ENCODE peak calls at places on chromosomes 12 and 14, in six cellular contexts. C is uterus, Q is upper lobe of right lung, L is thyroid gland, K is PC-9, W is tibial nerve. D is an unnamed sample.

GRCh38 chr12:111192657-111193056 is 176.2 kb downstream of the PHETA1 start:
- DNase-seq in L (no peak), K (no peak), W (no peak), Q (no peak), C (no peak), D (no peak)

GRCh38 chr14:93115069-93115919 is 431 bp downstream of the ITPK1 start:
- DNase-seq in W (peak), K (peak), L (peak), C (peak), Q (peak), D (peak)

GRCh38 chr12:16530268-16530865 is 75.6 kb downstream of the LMO3 start:
- DNase-seq in C (no peak), W (no peak), K (no peak), Q (no peak), L (no peak), D (no peak)

GRCh38 chr12:124236651-124237050 is 58.2 kb upstream of the RFLNA start:
- DNase-seq in W (no peak), C (no peak), Q (no peak), L (no peak), K (no peak), D (no peak)

GRCh38 chr12:179131-179884 is 34.6 kb downstream of the SLC6A12 start:
- DNase-seq in L (peak), C (no peak), W (no peak), Q (no peak), K (no peak), D (no peak)

GRCh38 chr12:91367234-91367849 is 184.7 kb upstream of the DCN start:
- DNase-seq in Q (no peak), L (no peak), C (no peak), K (no peak), W (no peak), D (no peak)

GRCh38 chr14:76193696-76194095 is 42.0 kb downstream of the GPATCH2L start:
- DNase-seq in W (no peak), L (no peak), Q (no peak), C (no peak), K (no peak), D (no peak)

GRCh38 chr12:92144631-92145480 is 790 bp downstream of the BTG1 start:
- DNase-seq in Q (peak), L (peak), W (no peak), K (peak), C (peak), D (no peak)

GRCh38 chr12:109166371-109166770 is 50.0 kb downstream of the ACACB start:
- DNase-seq in W (no peak), Q (no peak), C (no peak), L (no peak), K (no peak), D (no peak)

GRCh38 chr14:101187816-101188570 is 284.5 kb upstream of the RTL1 start:
- DNase-seq in W (no peak), K (no peak), L (peak), Q (peak), C (peak), D (no peak)

GRCh38 chr12:8844665-8845064 is 22.2 kb downstream of the A2ML1 start:
- DNase-seq in L (peak), W (peak), C (peak), K (no peak), Q (no peak), D (no peak)

GRCh38 chr12:26948309-26948708 is 10.0 kb downstream of the FGFR1OP2 start:
- DNase-seq in K (no peak), C (no peak), W (no peak), Q (no peak), L (no peak), D (no peak)

GRCh38 chr14:90985601-90986242 is 74.7 kb downstream of the RPS6KA5 start:
- DNase-seq in C (no peak), L (no peak), W (no peak), K (no peak), Q (no peak), D (no peak)

GRCh38 chr14:71933026-71933587 is 878 bp downstream of the RGS6 start:
- DNase-seq in Q (no peak), K (no peak), W (peak), L (peak), C (no peak), D (no peak)

GRCh38 chr14:104929268-104930230 is 4.9 kb downstream of the PLD4 start:
- DNase-seq in K (no peak), L (peak), C (no peak), W (no peak), Q (peak), D (no peak)

GRCh38 chr12:58889557-58889956 is 30.7 kb downstream of the LRIG3 start:
- DNase-seq in Q (no peak), C (no peak), W (no peak), L (no peak), K (no peak), D (no peak)

GRCh38 chr12:118307069-118307954 is 65.4 kb downstream of the TAOK3 start:
- DNase-seq in W (no peak), C (peak), L (no peak), Q (no peak), K (peak), D (peak)

GRCh38 chr12:70540996-70541395 is 96.2 kb downstream of the PTPRB start:
- DNase-seq in K (no peak), W (no peak), L (no peak), C (no peak), Q (no peak), D (no peak)

GRCh38 chr14:24634158-24634557 is at the start of gene GZMB:
- DNase-seq in W (no peak), Q (no peak), K (no peak), L (no peak), C (no peak), D (no peak)

GRCh38 chr12:76547526-76547925 is 12.0 kb downstream of the OSBPL8 start:
- DNase-seq in Q (no peak), K (no peak), W (no peak), L (no peak), C (no peak), D (no peak)

GRCh38 chr14:95981939-95982338 is 57.2 kb upstream of the C14orf132 start:
- DNase-seq in C (no peak), W (no peak), L (no peak), Q (no peak), K (no peak), D (no peak)

GRCh38 chr14:74019743-74020142 is 594 bp downstream of the BBOF1 start:
- DNase-seq in W (peak), K (peak), C (no peak), Q (no peak), L (peak), D (no peak)

GRCh38 chr12:8034802-8035201 is 2.3 kb downstream of the FOXJ2 start:
- DNase-seq in L (no peak), Q (no peak), W (no peak), C (no peak), K (no peak), D (no peak)

GRCh38 chr12:14937689-14938088 is 648 bp downstream of the ERP27 start:
- DNase-seq in C (no peak), K (no peak), Q (no peak), L (no peak), W (no peak), D (no peak)

GRCh38 chr14:53865716-53866115 is 90.9 kb downstream of the BMP4 start:
- DNase-seq in C (no peak), W (no peak), K (no peak), L (no peak), Q (no peak), D (no peak)

GRCh38 chr14:35336171-35337073 is 44.2 kb downstream of the PSMA6 start:
- DNase-seq in K (peak), W (peak), Q (peak), C (peak), L (peak), D (no peak)

GRCh38 chr14:96304956-96305355 is 48.9 kb downstream of the BDKRB1 start:
- DNase-seq in C (no peak), L (no peak), W (no peak), Q (no peak), K (no peak), D (no peak)

GRCh38 chr12:103093499-103094106 is 136.1 kb downstream of the ASCL1 start:
- DNase-seq in W (no peak), K (no peak), C (no peak), Q (no peak), L (no peak), D (no peak)

GRCh38 chr14:74562515-74563232 is 49.4 kb downstream of the LTBP2 start:
- DNase-seq in C (no peak), K (no peak), L (peak), W (no peak), Q (no peak), D (no peak)

GRCh38 chr12:1936406-1937320 is 18.2 kb upstream of the CACNA2D4 start:
- DNase-seq in K (peak), Q (peak), C (peak), W (no peak), L (peak), D (no peak)

GRCh38 chr12:1939316-1939715 is 20.9 kb upstream of the CACNA2D4 start:
- DNase-seq in Q (no peak), C (no peak), W (no peak), L (no peak), K (no peak), D (no peak)

GRCh38 chr12:1935700-1936378 is 17.4 kb upstream of the CACNA2D4 start:
- DNase-seq in C (no peak), K (no peak), Q (peak), L (no peak), W (no peak), D (no peak)

GRCh38 chr12:1937481-1938224 is 19.2 kb upstream of the CACNA2D4 start:
- DNase-seq in K (no peak), Q (peak), C (no peak), W (no peak), L (no peak), D (no peak)

DNA sequence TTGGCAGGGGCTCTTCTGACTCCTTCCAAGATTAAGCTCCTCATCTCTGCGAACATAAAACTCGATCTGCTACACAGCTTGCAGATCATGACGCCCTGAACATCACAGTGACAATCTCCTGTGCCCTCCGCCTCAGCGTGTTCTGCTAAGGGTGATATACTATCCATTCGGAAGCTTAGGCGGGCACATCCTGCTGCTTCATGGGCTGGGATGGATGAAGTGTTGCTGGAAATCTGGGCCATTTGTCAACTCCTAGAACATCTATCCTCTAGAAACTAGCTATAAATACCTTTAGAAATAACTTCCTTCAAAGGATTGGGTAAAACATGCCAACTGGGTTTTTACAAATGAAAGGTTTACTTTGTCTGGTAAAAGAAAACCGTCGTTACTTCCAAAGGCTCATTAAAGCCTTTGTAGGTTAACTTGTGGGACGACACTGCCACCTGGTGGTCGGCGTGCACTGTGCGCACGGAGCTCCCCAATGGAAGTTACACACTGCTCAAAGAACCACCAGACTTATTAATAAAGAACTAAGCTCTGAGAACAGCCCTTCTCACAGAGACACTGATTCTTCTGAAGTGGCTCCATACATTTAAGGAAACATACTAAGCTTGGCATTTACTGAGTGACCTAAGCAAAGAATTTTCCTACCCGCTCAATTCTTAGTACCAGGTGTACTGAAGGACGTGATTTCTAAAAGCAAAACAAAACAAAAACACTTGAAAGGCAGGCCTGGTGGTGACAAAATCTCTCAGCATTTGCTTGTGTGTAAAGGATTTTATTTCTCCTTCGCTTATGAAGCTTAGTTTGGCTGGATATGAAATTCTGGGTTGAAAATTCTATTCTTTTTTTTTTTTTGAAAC is 21.5 kb upstream of the CACNA2D4 start:
- DNase-seq in W (peak), K (peak), Q (peak), C (peak), L (peak), D (no peak)
- H3K4me3 ChIP-seq in W (no peak), K (no peak), Q (no peak), C (no peak), L (no peak), D (no peak)

DNA sequence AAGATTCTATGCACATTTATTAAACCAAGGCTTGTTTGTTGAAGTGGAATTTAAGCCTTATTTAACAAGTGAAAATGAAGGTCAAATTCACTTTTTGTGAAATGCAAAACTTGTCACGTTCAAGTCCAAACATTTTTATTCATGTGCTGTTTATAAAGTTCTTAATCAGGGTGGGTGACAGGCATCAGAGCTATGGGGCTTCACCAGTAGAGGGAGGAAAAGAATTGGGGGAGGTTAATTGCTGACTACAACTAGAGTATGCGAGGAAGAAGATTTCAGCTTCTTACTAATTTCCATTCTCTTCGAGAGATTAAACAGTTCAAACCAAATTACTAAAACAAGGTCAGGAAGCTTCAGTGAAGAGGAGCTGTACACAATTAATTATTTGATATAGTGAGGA is 9.7 kb downstream of the MOK start:
- DNase-seq in W (no peak), Q (no peak), C (no peak), K (no peak), L (no peak), D (no peak)
- TF ChIP-seq CTCF in W (no peak), Q (no peak), C (no peak), K (no peak), L (no peak), D (no peak)

DNA sequence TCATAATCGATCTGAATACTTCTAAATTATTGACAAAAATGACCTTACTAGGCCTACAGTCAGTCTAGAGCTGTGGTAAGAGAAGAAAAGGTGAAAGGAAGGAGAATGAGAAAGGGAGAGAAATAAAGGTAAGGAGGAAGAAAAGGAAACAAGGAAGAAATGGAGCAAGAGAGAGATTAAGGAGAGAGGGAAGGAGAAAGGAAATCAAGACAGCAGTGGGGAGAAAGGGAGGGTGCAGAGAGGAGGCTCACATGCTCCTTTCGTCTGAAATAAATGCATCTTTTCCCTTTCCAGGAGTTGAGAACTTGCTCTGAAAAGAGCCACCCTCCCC is 3.7 kb downstream of the RNASE9 start:
- DNase-seq in Q (no peak), L (no peak), K (no peak), W (no peak), C (no peak), D (no peak)
- H3K4me3 ChIP-seq in Q (no peak), L (no peak), K (no peak), W (no peak), C (no peak), D (no peak)

GRCh38 chr12:68746572-68747180 is 700 bp downstream of the SLC35E3 start:
- DNase-seq in L (peak), C (peak), W (peak), K (peak), Q (peak), D (peak)
- TF ChIP-seq CTCF in L (no peak), C (no peak), W (no peak), K (no peak), Q (no peak), D (no peak)

GRCh38 chr12:121807656-121808347 is 4.0 kb downstream of the SETD1B start:
- DNase-seq in L (no peak), K (no peak), C (no peak), Q (no peak), W (no peak), D (no peak)
- H3K4me3 ChIP-seq in L (no peak), K (no peak), C (no peak), Q (no peak), W (no peak), D (no peak)